ENCODE peak calls at places on chromosome 1, in six cellular contexts. D is OCI-LY7, K is MM.1S, O is osteoblast, Y is H9, J is PC-9. B is an unnamed sample.

GRCh38 chr1:203443296-203443695 is 32.3 kb upstream of the PRELP start:
- DNase-seq in D (no peak), K (no peak), O (no peak), Y (no peak), J (no peak), B (no peak)

GRCh38 chr1:231192620-231193163 is 30.8 kb downstream of the TRIM67 start:
- DNase-seq in D (no peak), K (no peak), O (peak; percentile 79), Y (no peak), J (peak; percentile 53), B (no peak)

GRCh38 chr1:169896013-169896412 is 2.3 kb upstream of the SCYL3 start:
- DNase-seq in D (no peak), K (no peak), O (no peak), Y (no peak), J (no peak), B (no peak)

GRCh38 chr1:152940614-152941013 is 6.4 kb upstream of the SPRR5 start:
- DNase-seq in D (no peak), K (no peak), O (no peak), Y (no peak), J (no peak), B (no peak)

GRCh38 chr1:84620720-84621313 is 46.6 kb upstream of the CTBS start:
- DNase-seq in D (peak; percentile 87), K (peak; percentile 71), O (peak; percentile 92), Y (peak; percentile 85), J (peak; percentile 56), B (peak; percentile 83)

GRCh38 chr1:244280859-244281258 is 170.8 kb downstream of the ADSS2 start:
- DNase-seq in D (no peak), K (no peak), O (no peak), Y (no peak), J (no peak), B (no peak)

GRCh38 chr1:165903672-165904071 is 76.3 kb downstream of the UCK2 start:
- DNase-seq in D (no peak), K (no peak), O (no peak), Y (no peak), J (no peak), B (no peak)

GRCh38 chr1:227948493-227949260 is 945 bp upstream of the WNT9A start:
- DNase-seq in D (no peak), K (no peak), O (peak; percentile 88), Y (peak; percentile 49), J (no peak), B (no peak)

GRCh38 chr1:46747683-46748288 is 28.9 kb upstream of the EFCAB14 start:
- DNase-seq in D (peak; percentile 6), K (peak; percentile 31), O (peak; percentile 93), Y (peak; percentile 71), J (peak; percentile 61), B (peak; percentile 20)

GRCh38 chr1:247296599-247297180 is 35.0 kb downstream of the ZNF496 start:
- DNase-seq in D (no peak), K (no peak), O (no peak), Y (no peak), J (no peak), B (no peak)

GRCh38 chr1:10903826-10904225 is 107.4 kb upstream of the CASZ1 start:
- DNase-seq in D (no peak), K (no peak), O (peak; percentile 62), Y (no peak), J (no peak), B (peak; percentile 37)

GRCh38 chr1:17700981-17701870 is 53.9 kb upstream of the ACTL8 start:
- DNase-seq in D (no peak), K (no peak), O (peak; percentile 85), Y (no peak), J (no peak), B (no peak)

GRCh38 chr1:177973585-177973984 is 3.7 kb upstream of the SEC16B start:
- DNase-seq in D (no peak), K (no peak), O (no peak), Y (no peak), J (no peak), B (no peak)

GRCh38 chr1:203059485-203059884 is 26.3 kb downstream of the MYOG start:
- DNase-seq in D (no peak), K (no peak), O (no peak), Y (no peak), J (no peak), B (no peak)

GRCh38 chr1:86858524-86859261 is 55.2 kb downstream of the SELENOF start:
- DNase-seq in D (peak; percentile 33), K (no peak), O (no peak), Y (no peak), J (no peak), B (no peak)
- H2AFZ ChIP-seq in D (no peak overlapping the region), K (no peak overlapping the region), O (no peak overlapping the region), Y (no peak overlapping the region), J (no peak overlapping the region), B (no peak overlapping the region)

DNA sequence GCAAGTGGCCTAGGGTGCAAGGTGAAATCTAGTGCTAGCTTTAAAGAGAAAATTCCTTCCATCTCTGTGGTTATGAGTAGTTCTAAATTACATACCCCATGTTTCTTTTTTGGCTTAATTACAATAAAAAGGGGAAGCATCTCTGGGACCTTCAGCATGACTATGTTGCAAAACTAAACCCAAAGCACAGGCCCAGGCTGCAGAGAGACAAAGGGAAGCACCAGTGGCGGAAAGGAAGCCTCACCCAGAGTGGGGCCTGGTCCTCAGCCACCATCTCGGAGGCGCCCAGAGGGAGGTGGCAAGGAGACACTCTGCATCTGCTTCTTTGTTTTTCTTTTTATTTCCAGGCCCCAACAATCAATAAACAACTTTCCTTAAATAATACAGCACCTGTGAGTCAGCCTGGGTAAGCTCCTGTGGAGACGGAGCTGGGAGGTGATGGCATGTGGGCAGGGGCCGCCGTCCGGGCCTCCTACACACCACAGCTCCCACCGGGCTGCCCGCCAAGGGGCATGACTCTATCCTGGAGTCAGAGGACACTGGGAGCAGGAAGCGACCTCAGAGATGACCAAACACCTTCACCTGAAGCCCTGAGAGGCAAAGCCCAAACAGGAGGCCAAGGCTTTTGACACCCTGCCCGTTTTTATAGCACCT is 21.7 kb downstream of the ITPKB start:
- DNase-seq in D (peak; percentile 72), K (no peak), O (no peak), Y (no peak), J (no peak), B (no peak)
- H3K27ac ChIP-seq in D (peak overlapping the region; percentile 99), K (no peak overlapping the region), O (no peak overlapping the region), Y (no peak overlapping the region), J (no peak overlapping the region), B (no peak overlapping the region)

GRCh38 chr1:48216941-48217340 is 5.6 kb upstream of the SLC5A9 start:
- DNase-seq in D (no peak), K (no peak), O (no peak), Y (peak; percentile 26), J (no peak), B (no peak)
- TF ChIP-seq CTCF in D (peak; percentile 48), K (no peak), O (no peak), Y (peak; percentile 53), J (no peak), B (peak; percentile 10)

DNA sequence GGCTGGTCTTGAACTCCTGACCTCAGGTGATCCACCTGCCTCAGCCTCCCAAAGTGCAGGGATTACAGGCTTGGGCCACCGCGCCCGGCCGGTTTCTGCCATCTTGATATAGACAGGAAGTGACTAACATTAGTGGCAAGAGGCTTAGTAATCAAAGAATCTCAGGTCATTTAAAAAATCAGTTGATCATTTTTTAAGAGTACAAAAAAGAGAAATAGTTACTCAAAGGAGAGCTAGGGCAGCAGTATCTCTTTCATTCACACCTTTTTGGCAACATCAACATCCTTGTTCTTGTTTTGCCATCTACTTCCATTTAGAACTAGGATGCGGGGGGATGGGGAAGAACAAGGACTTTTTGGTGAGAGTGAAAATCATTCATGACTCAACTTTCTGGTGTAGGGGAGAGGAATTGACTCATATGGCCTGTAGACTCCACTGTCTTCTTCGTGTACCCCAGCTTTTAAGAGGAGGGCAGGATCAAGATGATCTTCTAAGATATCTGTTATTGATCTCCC is 8.8 kb downstream of the FCRLB start:
- DNase-seq in D (no peak), K (no peak), O (peak; percentile 88), Y (no peak), J (peak; percentile 70), B (no peak)
- H2AFZ ChIP-seq in D (no peak overlapping the region), K (no peak overlapping the region), O (peak overlapping the region; percentile 4), Y (no peak overlapping the region), J (peak overlapping the region; percentile 37), B (no peak overlapping the region)

B was measured in DND-41.